ENCODE peak calls at places on chromosomes 7 and 10, in five cellular contexts. H is K562, F is H1, E is GM12878, Z is HepG2. B is an unnamed sample.
A peak's percentile ranks its signal among the peaks of the same experiment; 100 is the strongest.

GRCh38 chr10:116699783-116700150 is 42.6 kb downstream of the HSPA12A start:
- DNase-seq in H (no peak), F (no peak), E (no peak), Z (no peak), B (no peak)

GRCh38 chr7:7104314-7104698 is 78.0 kb upstream of the C1GALT1 start:
- DNase-seq in H (peak; percentile 89), F (no peak), E (no peak), Z (no peak), B (no peak)

GRCh38 chr7:909358-910329 is 33.3 kb downstream of the GET4 start:
- DNase-seq in H (no peak), F (no peak), E (no peak), Z (no peak), B (no peak)

GRCh38 chr7:126535176-126535575 is 717.6 kb downstream of the GRM8 start:
- DNase-seq in H (no peak), F (no peak), E (no peak), Z (no peak), B (no peak)

GRCh38 chr7:26688936-26689506 is 175.4 kb downstream of the SKAP2 start:
- DNase-seq in H (peak; percentile 81), F (no peak), E (peak; percentile 24), Z (peak; percentile 56), B (no peak)

GRCh38 chr7:36747969-36748574 is 23.8 kb upstream of the AOAH start:
- DNase-seq in H (no peak), F (no peak), E (no peak), Z (no peak), B (no peak)

GRCh38 chr7:117728858-117729257 is 144.4 kb downstream of the CTTNBP2 start:
- DNase-seq in H (no peak), F (no peak), E (peak; percentile 34), Z (no peak), B (no peak)

GRCh38 chr7:138460176-138460648 is at the start of gene TRIM24:
- DNase-seq in H (no peak), F (no peak), E (no peak), Z (no peak), B (no peak)

GRCh38 chr7:150742286-150742968 is 5.2 kb downstream of the GIMAP5 start:
- DNase-seq in H (no peak), F (no peak), E (no peak), Z (no peak), B (no peak)

GRCh38 chr7:152363798-152364197 is 72.0 kb downstream of the KMT2C start:
- DNase-seq in H (no peak), F (no peak), E (no peak), Z (no peak), B (no peak)

GRCh38 chr7:1240917-1241509 is 8.3 kb downstream of the UNCX start:
- DNase-seq in H (no peak), F (no peak), E (no peak), Z (no peak), B (peak; percentile 56)

GRCh38 chr7:159036916-159037605 is 107.6 kb downstream of the VIPR2 start:
- DNase-seq in H (no peak), F (no peak), E (no peak), Z (no peak), B (no peak)

GRCh38 chr10:116270691-116271592 is 2.1 kb downstream of the GFRA1 start:
- DNase-seq in H (no peak), F (no peak), E (no peak), Z (no peak), B (peak; percentile 50)

GRCh38 chr7:148261996-148262688 is 328.4 kb upstream of the C7orf33 start:
- DNase-seq in H (no peak), F (no peak), E (no peak), Z (no peak), B (no peak)

GRCh38 chr10:62899316-62899715 is 83.2 kb upstream of the EGR2 start:
- DNase-seq in H (no peak), F (no peak), E (no peak), Z (no peak), B (no peak)

GRCh38 chr7:142808802-142809583 is 38.2 kb downstream of the PRSS2 start:
- DNase-seq in H (peak; percentile 78), F (no peak), E (peak; percentile 96), Z (no peak), B (no peak)

GRCh38 chr7:150992833-150993302 is 2.1 kb downstream of the NOS3 start:
- DNase-seq in H (peak; percentile 93), F (no peak), E (no peak), Z (peak; percentile 52), B (peak; percentile 78)

GRCh38 chr10:3178070-3178469 is 5.5 kb upstream of the PITRM1 start:
- DNase-seq in H (no peak), F (no peak), E (no peak), Z (no peak), B (no peak)

GRCh38 chr10:114255227-114255626 is 16.2 kb downstream of the VWA2 start:
- DNase-seq in H (no peak), F (no peak), E (no peak), Z (no peak), B (no peak)

GRCh38 chr10:85786401-85786899 is 580.1 kb downstream of the GRID1 start:
- DNase-seq in H (peak; percentile 34), F (peak; percentile 31), E (no peak), Z (no peak), B (peak; percentile 60)

GRCh38 chr7:8620169-8620568 is 186.8 kb downstream of the NXPH1 start:
- DNase-seq in H (no peak), F (no peak), E (no peak), Z (no peak), B (no peak)

GRCh38 chr10:123996302-123996701 is 97.1 kb downstream of the CHST15 start:
- DNase-seq in H (no peak), F (no peak), E (no peak), Z (no peak), B (no peak)

GRCh38 chr10:102652170-102652926 is 8.1 kb downstream of the TRIM8 start:
- DNase-seq in H (no peak), F (no peak), E (peak; percentile 75), Z (no peak), B (no peak)

GRCh38 chr7:149552778-149553177 is 55.2 kb upstream of the ZNF746 start:
- DNase-seq in H (no peak), F (no peak), E (no peak), Z (no peak), B (no peak)

GRCh38 chr7:132436121-132436520 is 140.1 kb downstream of the PLXNA4 start:
- DNase-seq in H (no peak), F (no peak), E (no peak), Z (no peak), B (no peak)

GRCh38 chr10:13503745-13504463 is 24.9 kb downstream of the BEND7 start:
- DNase-seq in H (peak; percentile 6), F (no peak), E (no peak), Z (no peak), B (no peak)

GRCh38 chr10:44046605-44047004 is 338.3 kb downstream of the CXCL12 start:
- DNase-seq in H (no peak), F (no peak), E (no peak), Z (no peak), B (no peak)

GRCh38 chr7:134932707-134933370 is 53.5 kb upstream of the AGBL3 start:
- DNase-seq in H (peak; percentile 34), F (no peak), E (peak; percentile 23), Z (no peak), B (no peak)

GRCh38 chr10:129710510-129710847 is 243.4 kb downstream of the MGMT start:
- DNase-seq in H (no peak), F (no peak), E (no peak), Z (peak; percentile 5), B (no peak)

GRCh38 chr7:142439739-142440138 is 181.9 kb upstream of the PRSS58 start:
- DNase-seq in H (no peak), F (no peak), E (no peak), Z (no peak), B (no peak)

GRCh38 chr7:151408839-151409554 is 841 bp downstream of the WDR86 start:
- DNase-seq in H (no peak), F (no peak), E (peak; percentile 23), Z (peak; percentile 66), B (peak; percentile 39)

GRCh38 chr10:29412452-29413004 is 123.7 kb downstream of the LYZL1 start:
- DNase-seq in H (peak; percentile 16), F (no peak), E (no peak), Z (peak; percentile 85), B (no peak)

GRCh38 chr10:103548581-103549348 is 55.3 kb downstream of the NEURL1 start:
- DNase-seq in H (no peak), F (no peak), E (no peak), Z (no peak), B (peak; percentile 5)

GRCh38 chr10:100485841-100486495 is 23.2 kb downstream of the WNT8B start:
- DNase-seq in H (no peak), F (no peak), E (no peak), Z (no peak), B (peak; percentile 54)

GRCh38 chr10:132850246-132850645 is 64.3 kb upstream of the NKX6-2 start:
- DNase-seq in H (no peak), F (no peak), E (no peak), Z (no peak), B (peak; percentile 6)
- TF ChIP-seq ATF3 in H (no peak), F (no peak), E (no peak), Z (no peak), B (no peak)

GRCh38 chr10:97948822-97949221 is 81.6 kb downstream of the CRTAC1 start:
- DNase-seq in H (peak; percentile 56), F (no peak), E (no peak), Z (no peak), B (no peak)
- TF ChIP-seq CREB1 in H (no peak), F (no peak), E (no peak), Z (no peak), B (no peak)

DNA sequence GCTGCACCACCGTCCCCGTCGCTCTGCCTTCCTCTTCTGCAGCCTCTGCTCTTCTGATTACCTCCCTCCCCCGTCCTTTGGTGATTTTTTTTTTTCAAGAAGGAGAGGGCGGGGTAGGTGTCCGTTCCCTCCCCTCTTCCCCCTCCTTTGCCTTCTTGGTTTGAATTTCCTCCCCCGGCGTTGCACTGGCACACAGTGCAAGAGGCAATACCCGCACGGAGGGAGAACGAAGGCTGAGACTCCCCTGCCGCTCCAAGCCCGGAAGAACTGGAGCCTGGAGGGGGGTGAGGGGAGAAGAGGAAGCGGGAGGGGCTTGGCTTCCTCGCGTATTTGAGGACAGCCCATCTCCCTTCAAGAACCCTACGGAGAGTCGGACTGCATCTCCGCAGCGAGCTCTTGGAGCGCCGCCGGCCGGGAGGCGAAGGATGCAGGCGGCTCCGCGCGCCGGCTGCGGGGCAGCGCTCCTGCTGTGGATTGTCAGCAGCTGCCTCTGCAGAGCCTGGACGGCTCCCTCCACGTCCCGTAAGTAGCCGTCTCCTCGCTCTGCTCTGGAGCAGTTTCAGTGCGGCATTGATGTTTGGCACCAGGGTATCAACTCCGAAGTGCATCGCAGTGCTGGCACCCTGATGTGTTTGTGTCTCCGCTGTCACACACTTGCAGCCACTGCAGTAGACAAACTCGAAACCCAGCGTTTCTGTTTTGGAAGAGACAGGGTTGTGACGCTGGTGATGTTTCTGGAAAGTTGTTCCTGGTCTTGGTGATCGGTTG is at the start of gene CNTNAP2:
- DNase-seq in H (no peak), F (peak; percentile 50), E (no peak), Z (no peak), B (peak; percentile 67)
- TF ChIP-seq ATF3 in H (no peak), F (no peak), E (no peak), Z (no peak), B (no peak)

GRCh38 chr10:111595173-111595572 is 518.3 kb downstream of the ADRA2A start:
- DNase-seq in H (no peak), F (no peak), E (no peak), Z (no peak), B (no peak)

GRCh38 chr10:111600772-111601171 is 523.9 kb downstream of the ADRA2A start:
- DNase-seq in H (no peak), F (no peak), E (no peak), Z (no peak), B (peak; percentile 20)

GRCh38 chr10:111593578-111593977 is 516.7 kb downstream of the ADRA2A start:
- DNase-seq in H (no peak), F (no peak), E (no peak), Z (no peak), B (no peak)

GRCh38 chr10:111598433-111599059 is 521.7 kb downstream of the ADRA2A start:
- DNase-seq in H (peak; percentile 26), F (peak; percentile 39), E (peak; percentile 3), Z (peak; percentile 53), B (peak; percentile 65)
- TF ChIP-seq CREB1 in H (no peak), F (peak; percentile 18), E (no peak), Z (no peak), B (no peak)

B was measured in WTC11.